ENCODE peak calls at places on chromosomes 13 and 19, in nine cellular contexts. One of them, this sample, is unnamed.

GRCh38 chr19:12789098-12789903 is 2.0 kb upstream of the JUNB start:
- DNase-seq in brain pericyte: no peak
- DNase-seq in choroid plexus epithelial cell: peak
- DNase-seq in mammary epithelial cell: peak
- DNase-seq in caudate nucleus: peak
- DNase-seq in activated CD8-positive, alpha-beta memory T cell treated with anti-CD3 and anti-CD28 coated beads for 48 hours: no peak
- DNase-seq in activated T-helper 2 cell treated with anti-CD3 and anti-CD28 coated beads, Interferon-gamma antibody, Interleukin-2, Interleukin-4, amounts not matched to agents 10 μg/mL and 5 μg/mL and 100 μg/mL, durations not matched to agents 14 hours and 24 hours and 36 hours: no peak
- DNase-seq in MCF 10A: peak
- DNase-seq in stimulated activated CD8-positive, alpha-beta memory T cell treated with anti-CD3 and anti-CD28 coated beads, Interleukin-2, amount 100 ng/mL, for 1 hour: no peak
- DNase-seq in this sample: no peak

GRCh38 chr13:79528759-79529191 is 47.8 kb downstream of the NDFIP2 start:
- DNase-seq in brain pericyte: no peak
- DNase-seq in choroid plexus epithelial cell: no peak
- DNase-seq in mammary epithelial cell: no peak
- DNase-seq in caudate nucleus: no peak
- DNase-seq in activated CD8-positive, alpha-beta memory T cell treated with anti-CD3 and anti-CD28 coated beads for 48 hours: no peak
- DNase-seq in activated T-helper 2 cell treated with anti-CD3 and anti-CD28 coated beads, Interferon-gamma antibody, Interleukin-2, Interleukin-4, amounts not matched to agents 10 μg/mL and 5 μg/mL and 100 μg/mL, durations not matched to agents 14 hours and 24 hours and 36 hours: no peak
- DNase-seq in MCF 10A: no peak
- DNase-seq in stimulated activated CD8-positive, alpha-beta memory T cell treated with anti-CD3 and anti-CD28 coated beads, Interleukin-2, amount 100 ng/mL, for 1 hour: no peak
- DNase-seq in this sample: no peak

GRCh38 chr19:18408053-18408476 is 10.6 kb upstream of the LRRC25 start:
- DNase-seq in brain pericyte: no peak
- DNase-seq in choroid plexus epithelial cell: no peak
- DNase-seq in mammary epithelial cell: no peak
- DNase-seq in caudate nucleus: no peak
- DNase-seq in activated CD8-positive, alpha-beta memory T cell treated with anti-CD3 and anti-CD28 coated beads for 48 hours: no peak
- DNase-seq in activated T-helper 2 cell treated with anti-CD3 and anti-CD28 coated beads, Interferon-gamma antibody, Interleukin-2, Interleukin-4, amounts not matched to agents 10 μg/mL and 5 μg/mL and 100 μg/mL, durations not matched to agents 14 hours and 24 hours and 36 hours: no peak
- DNase-seq in MCF 10A: no peak
- DNase-seq in stimulated activated CD8-positive, alpha-beta memory T cell treated with anti-CD3 and anti-CD28 coated beads, Interleukin-2, amount 100 ng/mL, for 1 hour: no peak
- DNase-seq in this sample: no peak

GRCh38 chr19:19651076-19651475 is 7.6 kb upstream of the GMIP start:
- DNase-seq in brain pericyte: no peak
- DNase-seq in choroid plexus epithelial cell: no peak
- DNase-seq in mammary epithelial cell: no peak
- DNase-seq in caudate nucleus: no peak
- DNase-seq in activated CD8-positive, alpha-beta memory T cell treated with anti-CD3 and anti-CD28 coated beads for 48 hours: no peak
- DNase-seq in activated T-helper 2 cell treated with anti-CD3 and anti-CD28 coated beads, Interferon-gamma antibody, Interleukin-2, Interleukin-4, amounts not matched to agents 10 μg/mL and 5 μg/mL and 100 μg/mL, durations not matched to agents 14 hours and 24 hours and 36 hours: no peak
- DNase-seq in MCF 10A: no peak
- DNase-seq in stimulated activated CD8-positive, alpha-beta memory T cell treated with anti-CD3 and anti-CD28 coated beads, Interleukin-2, amount 100 ng/mL, for 1 hour: no peak
- DNase-seq in this sample: no peak

GRCh38 chr19:41792513-41793413 is 3.6 kb upstream of the CEACAM3 start:
- DNase-seq in brain pericyte: no peak
- DNase-seq in choroid plexus epithelial cell: peak
- DNase-seq in mammary epithelial cell: peak
- DNase-seq in caudate nucleus: peak
- DNase-seq in activated CD8-positive, alpha-beta memory T cell treated with anti-CD3 and anti-CD28 coated beads for 48 hours: peak
- DNase-seq in activated T-helper 2 cell treated with anti-CD3 and anti-CD28 coated beads, Interferon-gamma antibody, Interleukin-2, Interleukin-4, amounts not matched to agents 10 μg/mL and 5 μg/mL and 100 μg/mL, durations not matched to agents 14 hours and 24 hours and 36 hours: peak
- DNase-seq in MCF 10A: peak
- DNase-seq in stimulated activated CD8-positive, alpha-beta memory T cell treated with anti-CD3 and anti-CD28 coated beads, Interleukin-2, amount 100 ng/mL, for 1 hour: peak
- DNase-seq in this sample: no peak

GRCh38 chr13:89740994-89741678 is 1606.4 kb upstream of the MIR17HG start:
- DNase-seq in brain pericyte: no peak
- DNase-seq in choroid plexus epithelial cell: no peak
- DNase-seq in mammary epithelial cell: no peak
- DNase-seq in caudate nucleus: no peak
- DNase-seq in activated CD8-positive, alpha-beta memory T cell treated with anti-CD3 and anti-CD28 coated beads for 48 hours: no peak
- DNase-seq in activated T-helper 2 cell treated with anti-CD3 and anti-CD28 coated beads, Interferon-gamma antibody, Interleukin-2, Interleukin-4, amounts not matched to agents 10 μg/mL and 5 μg/mL and 100 μg/mL, durations not matched to agents 14 hours and 24 hours and 36 hours: no peak
- DNase-seq in MCF 10A: no peak
- DNase-seq in stimulated activated CD8-positive, alpha-beta memory T cell treated with anti-CD3 and anti-CD28 coated beads, Interleukin-2, amount 100 ng/mL, for 1 hour: no peak
- DNase-seq in this sample: no peak

GRCh38 chr13:80010846-80011245 is 330.1 kb downstream of the SPRY2 start:
- DNase-seq in brain pericyte: no peak
- DNase-seq in choroid plexus epithelial cell: no peak
- DNase-seq in mammary epithelial cell: no peak
- DNase-seq in caudate nucleus: peak
- DNase-seq in activated CD8-positive, alpha-beta memory T cell treated with anti-CD3 and anti-CD28 coated beads for 48 hours: no peak
- DNase-seq in activated T-helper 2 cell treated with anti-CD3 and anti-CD28 coated beads, Interferon-gamma antibody, Interleukin-2, Interleukin-4, amounts not matched to agents 10 μg/mL and 5 μg/mL and 100 μg/mL, durations not matched to agents 14 hours and 24 hours and 36 hours: no peak
- DNase-seq in MCF 10A: no peak
- DNase-seq in stimulated activated CD8-positive, alpha-beta memory T cell treated with anti-CD3 and anti-CD28 coated beads, Interleukin-2, amount 100 ng/mL, for 1 hour: no peak
- DNase-seq in this sample: no peak

GRCh38 chr13:79392882-79393563 is 13.0 kb downstream of the RBM26 start:
- DNase-seq in brain pericyte: no peak
- DNase-seq in choroid plexus epithelial cell: peak
- DNase-seq in mammary epithelial cell: peak
- DNase-seq in caudate nucleus: no peak
- DNase-seq in activated CD8-positive, alpha-beta memory T cell treated with anti-CD3 and anti-CD28 coated beads for 48 hours: no peak
- DNase-seq in activated T-helper 2 cell treated with anti-CD3 and anti-CD28 coated beads, Interferon-gamma antibody, Interleukin-2, Interleukin-4, amounts not matched to agents 10 μg/mL and 5 μg/mL and 100 μg/mL, durations not matched to agents 14 hours and 24 hours and 36 hours: peak
- DNase-seq in MCF 10A: peak
- DNase-seq in stimulated activated CD8-positive, alpha-beta memory T cell treated with anti-CD3 and anti-CD28 coated beads, Interleukin-2, amount 100 ng/mL, for 1 hour: no peak
- DNase-seq in this sample: no peak

GRCh38 chr19:17441241-17442135 is 7.0 kb downstream of the TMEM221 start:
- DNase-seq in brain pericyte: no peak
- DNase-seq in choroid plexus epithelial cell: peak
- DNase-seq in mammary epithelial cell: peak
- DNase-seq in caudate nucleus: no peak
- DNase-seq in activated CD8-positive, alpha-beta memory T cell treated with anti-CD3 and anti-CD28 coated beads for 48 hours: no peak
- DNase-seq in activated T-helper 2 cell treated with anti-CD3 and anti-CD28 coated beads, Interferon-gamma antibody, Interleukin-2, Interleukin-4, amounts not matched to agents 10 μg/mL and 5 μg/mL and 100 μg/mL, durations not matched to agents 14 hours and 24 hours and 36 hours: no peak
- DNase-seq in MCF 10A: peak
- DNase-seq in stimulated activated CD8-positive, alpha-beta memory T cell treated with anti-CD3 and anti-CD28 coated beads, Interleukin-2, amount 100 ng/mL, for 1 hour: no peak
- DNase-seq in this sample: no peak

GRCh38 chr19:17527326-17527725 is 15.9 kb downstream of the PGLS start:
- DNase-seq in brain pericyte: no peak
- DNase-seq in choroid plexus epithelial cell: no peak
- DNase-seq in mammary epithelial cell: no peak
- DNase-seq in caudate nucleus: no peak
- DNase-seq in activated CD8-positive, alpha-beta memory T cell treated with anti-CD3 and anti-CD28 coated beads for 48 hours: no peak
- DNase-seq in activated T-helper 2 cell treated with anti-CD3 and anti-CD28 coated beads, Interferon-gamma antibody, Interleukin-2, Interleukin-4, amounts not matched to agents 10 μg/mL and 5 μg/mL and 100 μg/mL, durations not matched to agents 14 hours and 24 hours and 36 hours: no peak
- DNase-seq in MCF 10A: no peak
- DNase-seq in stimulated activated CD8-positive, alpha-beta memory T cell treated with anti-CD3 and anti-CD28 coated beads, Interleukin-2, amount 100 ng/mL, for 1 hour: no peak
- DNase-seq in this sample: no peak

GRCh38 chr19:2532252-2533071 is 56.5 kb downstream of the GADD45B start:
- DNase-seq in brain pericyte: no peak
- DNase-seq in choroid plexus epithelial cell: peak
- DNase-seq in mammary epithelial cell: peak
- DNase-seq in caudate nucleus: no peak
- DNase-seq in activated CD8-positive, alpha-beta memory T cell treated with anti-CD3 and anti-CD28 coated beads for 48 hours: no peak
- DNase-seq in activated T-helper 2 cell treated with anti-CD3 and anti-CD28 coated beads, Interferon-gamma antibody, Interleukin-2, Interleukin-4, amounts not matched to agents 10 μg/mL and 5 μg/mL and 100 μg/mL, durations not matched to agents 14 hours and 24 hours and 36 hours: no peak
- DNase-seq in MCF 10A: peak
- DNase-seq in stimulated activated CD8-positive, alpha-beta memory T cell treated with anti-CD3 and anti-CD28 coated beads, Interleukin-2, amount 100 ng/mL, for 1 hour: no peak
- DNase-seq in this sample: no peak

GRCh38 chr13:43805681-43806128 is 18.9 kb upstream of the ENOX1 start:
- DNase-seq in brain pericyte: no peak
- DNase-seq in choroid plexus epithelial cell: peak
- DNase-seq in mammary epithelial cell: peak
- DNase-seq in caudate nucleus: no peak
- DNase-seq in activated CD8-positive, alpha-beta memory T cell treated with anti-CD3 and anti-CD28 coated beads for 48 hours: no peak
- DNase-seq in activated T-helper 2 cell treated with anti-CD3 and anti-CD28 coated beads, Interferon-gamma antibody, Interleukin-2, Interleukin-4, amounts not matched to agents 10 μg/mL and 5 μg/mL and 100 μg/mL, durations not matched to agents 14 hours and 24 hours and 36 hours: no peak
- DNase-seq in MCF 10A: peak
- DNase-seq in stimulated activated CD8-positive, alpha-beta memory T cell treated with anti-CD3 and anti-CD28 coated beads, Interleukin-2, amount 100 ng/mL, for 1 hour: no peak
- DNase-seq in this sample: no peak

GRCh38 chr19:43425567-43426392 is 11.1 kb downstream of the TEX101 start:
- DNase-seq in brain pericyte: no peak
- DNase-seq in choroid plexus epithelial cell: peak
- DNase-seq in mammary epithelial cell: peak
- DNase-seq in caudate nucleus: no peak
- DNase-seq in activated CD8-positive, alpha-beta memory T cell treated with anti-CD3 and anti-CD28 coated beads for 48 hours: no peak
- DNase-seq in activated T-helper 2 cell treated with anti-CD3 and anti-CD28 coated beads, Interferon-gamma antibody, Interleukin-2, Interleukin-4, amounts not matched to agents 10 μg/mL and 5 μg/mL and 100 μg/mL, durations not matched to agents 14 hours and 24 hours and 36 hours: no peak
- DNase-seq in MCF 10A: peak
- DNase-seq in stimulated activated CD8-positive, alpha-beta memory T cell treated with anti-CD3 and anti-CD28 coated beads, Interleukin-2, amount 100 ng/mL, for 1 hour: no peak
- DNase-seq in this sample: no peak

GRCh38 chr13:41985788-41986508 is 25.0 kb upstream of the VWA8 start:
- DNase-seq in brain pericyte: peak
- DNase-seq in choroid plexus epithelial cell: peak
- DNase-seq in mammary epithelial cell: peak
- DNase-seq in caudate nucleus: no peak
- DNase-seq in activated CD8-positive, alpha-beta memory T cell treated with anti-CD3 and anti-CD28 coated beads for 48 hours: no peak
- DNase-seq in activated T-helper 2 cell treated with anti-CD3 and anti-CD28 coated beads, Interferon-gamma antibody, Interleukin-2, Interleukin-4, amounts not matched to agents 10 μg/mL and 5 μg/mL and 100 μg/mL, durations not matched to agents 14 hours and 24 hours and 36 hours: no peak
- DNase-seq in MCF 10A: peak
- DNase-seq in stimulated activated CD8-positive, alpha-beta memory T cell treated with anti-CD3 and anti-CD28 coated beads, Interleukin-2, amount 100 ng/mL, for 1 hour: no peak
- DNase-seq in this sample: no peak

GRCh38 chr19:18119243-18120105 is 21.9 kb downstream of the MAST3 start:
- DNase-seq in brain pericyte: no peak
- DNase-seq in choroid plexus epithelial cell: no peak
- DNase-seq in mammary epithelial cell: peak
- DNase-seq in caudate nucleus: peak
- DNase-seq in activated CD8-positive, alpha-beta memory T cell treated with anti-CD3 and anti-CD28 coated beads for 48 hours: no peak
- DNase-seq in activated T-helper 2 cell treated with anti-CD3 and anti-CD28 coated beads, Interferon-gamma antibody, Interleukin-2, Interleukin-4, amounts not matched to agents 10 μg/mL and 5 μg/mL and 100 μg/mL, durations not matched to agents 14 hours and 24 hours and 36 hours: peak
- DNase-seq in MCF 10A: no peak
- DNase-seq in stimulated activated CD8-positive, alpha-beta memory T cell treated with anti-CD3 and anti-CD28 coated beads, Interleukin-2, amount 100 ng/mL, for 1 hour: peak
- DNase-seq in this sample: no peak

GRCh38 chr13:62908321-62908720 is 1492.7 kb upstream of the PCDH20 start:
- DNase-seq in brain pericyte: no peak
- DNase-seq in choroid plexus epithelial cell: no peak
- DNase-seq in mammary epithelial cell: no peak
- DNase-seq in caudate nucleus: no peak
- DNase-seq in activated CD8-positive, alpha-beta memory T cell treated with anti-CD3 and anti-CD28 coated beads for 48 hours: no peak
- DNase-seq in activated T-helper 2 cell treated with anti-CD3 and anti-CD28 coated beads, Interferon-gamma antibody, Interleukin-2, Interleukin-4, amounts not matched to agents 10 μg/mL and 5 μg/mL and 100 μg/mL, durations not matched to agents 14 hours and 24 hours and 36 hours: no peak
- DNase-seq in MCF 10A: no peak
- DNase-seq in stimulated activated CD8-positive, alpha-beta memory T cell treated with anti-CD3 and anti-CD28 coated beads, Interleukin-2, amount 100 ng/mL, for 1 hour: no peak
- DNase-seq in this sample: no peak

GRCh38 chr19:55486043-55486970 is 1.3 kb downstream of the NAT14 start:
- DNase-seq in brain pericyte: no peak
- DNase-seq in choroid plexus epithelial cell: no peak
- DNase-seq in mammary epithelial cell: no peak
- DNase-seq in caudate nucleus: no peak
- DNase-seq in activated CD8-positive, alpha-beta memory T cell treated with anti-CD3 and anti-CD28 coated beads for 48 hours: no peak
- DNase-seq in activated T-helper 2 cell treated with anti-CD3 and anti-CD28 coated beads, Interferon-gamma antibody, Interleukin-2, Interleukin-4, amounts not matched to agents 10 μg/mL and 5 μg/mL and 100 μg/mL, durations not matched to agents 14 hours and 24 hours and 36 hours: no peak
- DNase-seq in MCF 10A: peak
- DNase-seq in stimulated activated CD8-positive, alpha-beta memory T cell treated with anti-CD3 and anti-CD28 coated beads, Interleukin-2, amount 100 ng/mL, for 1 hour: no peak
- DNase-seq in this sample: no peak